ENCODE peak calls at places on chromosome 1, in five cellular contexts. M, G, Z, B and S are unnamed samples.

GRCh38 chr1:7042322-7043231 is 257.3 kb downstream of the CAMTA1 start:
- DNase-seq in M (peak), G (peak), Z (peak), B (no peak), S (no peak)

GRCh38 chr1:191852907-191853306 is 305.4 kb upstream of the RGS18 start:
- DNase-seq in M (no peak), G (no peak), Z (no peak), B (no peak), S (no peak)

GRCh38 chr1:55317263-55317662 is 102.1 kb upstream of the USP24 start:
- DNase-seq in M (no peak), G (no peak), Z (no peak), B (no peak), S (no peak)

GRCh38 chr1:71521655-71522264 is 440.9 kb upstream of the ZRANB2 start:
- DNase-seq in M (peak), G (peak), Z (peak), B (no peak), S (peak)

GRCh38 chr1:56298866-56299265 is 280.5 kb downstream of the PLPP3 start:
- DNase-seq in M (no peak), G (no peak), Z (no peak), B (no peak), S (no peak)

GRCh38 chr1:63983391-63984256 is 209.8 kb downstream of the ROR1 start:
- DNase-seq in M (no peak), G (no peak), Z (no peak), B (no peak), S (no peak)

GRCh38 chr1:5507340-5507739 is 484.9 kb downstream of the NPHP4 start:
- DNase-seq in M (no peak), G (no peak), Z (no peak), B (no peak), S (no peak)

GRCh38 chr1:4371849-4372248 is 282.6 kb upstream of the AJAP1 start:
- DNase-seq in M (no peak), G (no peak), Z (no peak), B (no peak), S (no peak)

GRCh38 chr1:156337052-156337887 is 822 bp downstream of the CCT3 start:
- DNase-seq in M (no peak), G (no peak), Z (no peak), B (no peak), S (no peak)

GRCh38 chr1:1567831-1568380 is 6.8 kb downstream of the SSU72 start:
- DNase-seq in M (no peak), G (no peak), Z (no peak), B (no peak), S (no peak)